ENCODE peak calls at places on chromosome 17, in eight cellular contexts. One of them, this sample, is unnamed.

GRCh38 chr17:39450051-39450450 is 1.0 kb downstream of the MED1 start:
- DNase-seq in esophagus muscularis mucosa: no peak
- DNase-seq in HAP-1: no peak
- DNase-seq in HTR-8/SVneo: no peak
- DNase-seq in GM10248: no peak
- DNase-seq in stimulated activated CD4-positive, alpha-beta T cell treated with anti-CD3 and anti-CD28 coated beads, Interleukin-4, amount 100 ng/mL, for 4 hours: no peak
- DNase-seq in uterus: no peak
- DNase-seq in neural crest cell: no peak
- DNase-seq in this sample: no peak

GRCh38 chr17:37792787-37793186 is 47.9 kb upstream of the HNF1B start:
- DNase-seq in esophagus muscularis mucosa: no peak
- DNase-seq in uterus: no peak
- DNase-seq in GM10248: no peak
- DNase-seq in HTR-8/SVneo: peak
- DNase-seq in HAP-1: no peak
- DNase-seq in stimulated activated CD4-positive, alpha-beta T cell treated with anti-CD3 and anti-CD28 coated beads, Interleukin-4, amount 100 ng/mL, for 4 hours: no peak
- DNase-seq in neural crest cell: no peak
- DNase-seq in this sample: no peak

GRCh38 chr17:75843577-75844529 is at the start of gene UNC13D:
- DNase-seq in HAP-1: no peak
- DNase-seq in stimulated activated CD4-positive, alpha-beta T cell treated with anti-CD3 and anti-CD28 coated beads, Interleukin-4, amount 100 ng/mL, for 4 hours: peak
- DNase-seq in uterus: no peak
- DNase-seq in neural crest cell: no peak
- DNase-seq in GM10248: peak
- DNase-seq in esophagus muscularis mucosa: no peak
- DNase-seq in HTR-8/SVneo: no peak
- DNase-seq in this sample: no peak

GRCh38 chr17:76091526-76092285 is 11.9 kb downstream of the EXOC7 start:
- DNase-seq in neural crest cell: no peak
- DNase-seq in HTR-8/SVneo: no peak
- DNase-seq in uterus: no peak
- DNase-seq in esophagus muscularis mucosa: no peak
- DNase-seq in stimulated activated CD4-positive, alpha-beta T cell treated with anti-CD3 and anti-CD28 coated beads, Interleukin-4, amount 100 ng/mL, for 4 hours: no peak
- DNase-seq in GM10248: no peak
- DNase-seq in HAP-1: no peak
- DNase-seq in this sample: no peak

GRCh38 chr17:41621916-41622315 is 2.5 kb downstream of the KRT17 start:
- DNase-seq in esophagus muscularis mucosa: no peak
- DNase-seq in uterus: no peak
- DNase-seq in HAP-1: no peak
- DNase-seq in neural crest cell: no peak
- DNase-seq in stimulated activated CD4-positive, alpha-beta T cell treated with anti-CD3 and anti-CD28 coated beads, Interleukin-4, amount 100 ng/mL, for 4 hours: no peak
- DNase-seq in GM10248: no peak
- DNase-seq in HTR-8/SVneo: no peak
- DNase-seq in this sample: no peak

GRCh38 chr17:44074231-44074910 is 3.8 kb downstream of the G6PC3 start:
- DNase-seq in stimulated activated CD4-positive, alpha-beta T cell treated with anti-CD3 and anti-CD28 coated beads, Interleukin-4, amount 100 ng/mL, for 4 hours: no peak
- DNase-seq in esophagus muscularis mucosa: no peak
- DNase-seq in GM10248: no peak
- DNase-seq in HTR-8/SVneo: no peak
- DNase-seq in uterus: no peak
- DNase-seq in HAP-1: no peak
- DNase-seq in neural crest cell: no peak
- DNase-seq in this sample: no peak

GRCh38 chr17:2218426-2218825 is 85.2 kb downstream of the SMG6 start:
- DNase-seq in GM10248: no peak
- DNase-seq in esophagus muscularis mucosa: no peak
- DNase-seq in HAP-1: no peak
- DNase-seq in HTR-8/SVneo: no peak
- DNase-seq in stimulated activated CD4-positive, alpha-beta T cell treated with anti-CD3 and anti-CD28 coated beads, Interleukin-4, amount 100 ng/mL, for 4 hours: no peak
- DNase-seq in neural crest cell: no peak
- DNase-seq in uterus: no peak
- DNase-seq in this sample: no peak

GRCh38 chr17:44959821-44960523 is 8.1 kb downstream of the C1QL1 start:
- DNase-seq in neural crest cell: no peak
- DNase-seq in HTR-8/SVneo: no peak
- DNase-seq in stimulated activated CD4-positive, alpha-beta T cell treated with anti-CD3 and anti-CD28 coated beads, Interleukin-4, amount 100 ng/mL, for 4 hours: peak
- DNase-seq in esophagus muscularis mucosa: no peak
- DNase-seq in HAP-1: no peak
- DNase-seq in uterus: no peak
- DNase-seq in GM10248: no peak
- DNase-seq in this sample: peak